ENCODE peak calls at places on chromosomes 1 and 21, in ten cellular contexts. One of them, this sample, is unnamed.

GRCh38 chr1:152170287-152170933 is 11.4 kb upstream of the RPTN start:
- DNase-seq in GOT3: no peak
- DNase-seq in coronary artery: no peak
- DNase-seq in NCI-H2029: no peak
- DNase-seq in adrenal gland: no peak
- DNase-seq in T-cell: no peak
- DNase-seq in fibroblast of pulmonary artery: no peak
- DNase-seq in activated CD4-positive, alpha-beta T cell treated with anti-CD3 and anti-CD28 coated beads, Interleukin-2, amount 10 ng/mL, durations not matched to agents 7 days and 5 days: no peak
- DNase-seq in RCC 7860: no peak
- DNase-seq in T-helper 1 cell: no peak
- DNase-seq in this sample: no peak

GRCh38 chr21:21858502-21859334 is 860.5 kb downstream of the NCAM2 start:
- DNase-seq in GOT3: no peak
- DNase-seq in coronary artery: no peak
- DNase-seq in NCI-H2029: no peak
- DNase-seq in adrenal gland: no peak
- DNase-seq in T-cell: no peak
- DNase-seq in fibroblast of pulmonary artery: no peak
- DNase-seq in activated CD4-positive, alpha-beta T cell treated with anti-CD3 and anti-CD28 coated beads, Interleukin-2, amount 10 ng/mL, durations not matched to agents 7 days and 5 days: no peak
- DNase-seq in RCC 7860: no peak
- DNase-seq in T-helper 1 cell: no peak
- DNase-seq in this sample: no peak

GRCh38 chr21:43877936-43878575 is 13.0 kb downstream of the AGPAT3 start:
- DNase-seq in GOT3: no peak
- DNase-seq in coronary artery: no peak
- DNase-seq in NCI-H2029: no peak
- DNase-seq in adrenal gland: no peak
- DNase-seq in T-cell: no peak
- DNase-seq in fibroblast of pulmonary artery: no peak
- DNase-seq in activated CD4-positive, alpha-beta T cell treated with anti-CD3 and anti-CD28 coated beads, Interleukin-2, amount 10 ng/mL, durations not matched to agents 7 days and 5 days: no peak
- DNase-seq in RCC 7860: no peak
- DNase-seq in T-helper 1 cell: no peak
- DNase-seq in this sample: no peak

GRCh38 chr1:229027622-229028182 is 243.2 kb upstream of the RAB4A start:
- DNase-seq in GOT3: peak; percentile 65
- DNase-seq in coronary artery: no peak
- DNase-seq in NCI-H2029: no peak
- DNase-seq in adrenal gland: no peak
- DNase-seq in T-cell: no peak
- DNase-seq in fibroblast of pulmonary artery: peak; percentile 93
- DNase-seq in activated CD4-positive, alpha-beta T cell treated with anti-CD3 and anti-CD28 coated beads, Interleukin-2, amount 10 ng/mL, durations not matched to agents 7 days and 5 days: peak; percentile 32
- DNase-seq in RCC 7860: no peak
- DNase-seq in T-helper 1 cell: peak; percentile 62
- DNase-seq in this sample: no peak

GRCh38 chr21:28590026-28590425 is 402.7 kb downstream of the LTN1 start:
- DNase-seq in GOT3: no peak
- DNase-seq in coronary artery: no peak
- DNase-seq in NCI-H2029: no peak
- DNase-seq in adrenal gland: no peak
- DNase-seq in T-cell: no peak
- DNase-seq in fibroblast of pulmonary artery: no peak
- DNase-seq in activated CD4-positive, alpha-beta T cell treated with anti-CD3 and anti-CD28 coated beads, Interleukin-2, amount 10 ng/mL, durations not matched to agents 7 days and 5 days: no peak
- DNase-seq in RCC 7860: no peak
- DNase-seq in T-helper 1 cell: no peak
- DNase-seq in this sample: no peak

GRCh38 chr1:228077565-228078330 is 4.8 kb upstream of the ARF1 start:
- DNase-seq in GOT3: no peak
- DNase-seq in coronary artery: no peak
- DNase-seq in NCI-H2029: no peak
- DNase-seq in adrenal gland: peak; percentile 8
- DNase-seq in T-cell: no peak
- DNase-seq in fibroblast of pulmonary artery: no peak
- DNase-seq in activated CD4-positive, alpha-beta T cell treated with anti-CD3 and anti-CD28 coated beads, Interleukin-2, amount 10 ng/mL, durations not matched to agents 7 days and 5 days: no peak
- DNase-seq in RCC 7860: no peak
- DNase-seq in T-helper 1 cell: no peak
- DNase-seq in this sample: no peak

GRCh38 chr21:44751799-44752636 is 40.6 kb upstream of the TSPEAR start:
- DNase-seq in GOT3: no peak
- DNase-seq in coronary artery: no peak
- DNase-seq in NCI-H2029: no peak
- DNase-seq in adrenal gland: no peak
- DNase-seq in T-cell: no peak
- DNase-seq in fibroblast of pulmonary artery: no peak
- DNase-seq in activated CD4-positive, alpha-beta T cell treated with anti-CD3 and anti-CD28 coated beads, Interleukin-2, amount 10 ng/mL, durations not matched to agents 7 days and 5 days: no peak
- DNase-seq in RCC 7860: no peak
- DNase-seq in T-helper 1 cell: no peak
- DNase-seq in this sample: no peak

GRCh38 chr1:197614916-197615692 is 160.2 kb downstream of the DENND1B start:
- DNase-seq in GOT3: no peak
- DNase-seq in coronary artery: no peak
- DNase-seq in NCI-H2029: peak; percentile 6
- DNase-seq in adrenal gland: no peak
- DNase-seq in T-cell: no peak
- DNase-seq in fibroblast of pulmonary artery: peak; percentile 69
- DNase-seq in activated CD4-positive, alpha-beta T cell treated with anti-CD3 and anti-CD28 coated beads, Interleukin-2, amount 10 ng/mL, durations not matched to agents 7 days and 5 days: peak; percentile 25
- DNase-seq in RCC 7860: peak; percentile 45
- DNase-seq in T-helper 1 cell: peak; percentile 27
- DNase-seq in this sample: peak; percentile 9

GRCh38 chr1:93756656-93757055 is 75.0 kb upstream of the BCAR3 start:
- DNase-seq in GOT3: no peak
- DNase-seq in coronary artery: no peak
- DNase-seq in NCI-H2029: no peak
- DNase-seq in adrenal gland: no peak
- DNase-seq in T-cell: no peak
- DNase-seq in fibroblast of pulmonary artery: no peak
- DNase-seq in activated CD4-positive, alpha-beta T cell treated with anti-CD3 and anti-CD28 coated beads, Interleukin-2, amount 10 ng/mL, durations not matched to agents 7 days and 5 days: no peak
- DNase-seq in RCC 7860: no peak
- DNase-seq in T-helper 1 cell: no peak
- DNase-seq in this sample: no peak

GRCh38 chr1:223670458-223671159 is 5.1 kb upstream of the CAPN8 start:
- DNase-seq in GOT3: no peak
- DNase-seq in coronary artery: no peak
- DNase-seq in NCI-H2029: no peak
- DNase-seq in adrenal gland: no peak
- DNase-seq in T-cell: no peak
- DNase-seq in fibroblast of pulmonary artery: peak; percentile 30
- DNase-seq in activated CD4-positive, alpha-beta T cell treated with anti-CD3 and anti-CD28 coated beads, Interleukin-2, amount 10 ng/mL, durations not matched to agents 7 days and 5 days: peak; percentile 18
- DNase-seq in RCC 7860: peak; percentile 47
- DNase-seq in T-helper 1 cell: peak; percentile 11
- DNase-seq in this sample: no peak

GRCh38 chr1:215863796-215864195 is 296.7 kb downstream of the KCTD3 start:
- DNase-seq in GOT3: no peak
- DNase-seq in coronary artery: no peak
- DNase-seq in NCI-H2029: no peak
- DNase-seq in adrenal gland: no peak
- DNase-seq in T-cell: no peak
- DNase-seq in fibroblast of pulmonary artery: no peak
- DNase-seq in activated CD4-positive, alpha-beta T cell treated with anti-CD3 and anti-CD28 coated beads, Interleukin-2, amount 10 ng/mL, durations not matched to agents 7 days and 5 days: no peak
- DNase-seq in RCC 7860: no peak
- DNase-seq in T-helper 1 cell: no peak
- DNase-seq in this sample: no peak

GRCh38 chr21:44713846-44714245 is 2.5 kb upstream of the TSPEAR start:
- DNase-seq in GOT3: no peak
- DNase-seq in coronary artery: peak; percentile 8
- DNase-seq in NCI-H2029: no peak
- DNase-seq in adrenal gland: no peak
- DNase-seq in T-cell: no peak
- DNase-seq in fibroblast of pulmonary artery: no peak
- DNase-seq in activated CD4-positive, alpha-beta T cell treated with anti-CD3 and anti-CD28 coated beads, Interleukin-2, amount 10 ng/mL, durations not matched to agents 7 days and 5 days: no peak
- DNase-seq in RCC 7860: no peak
- DNase-seq in T-helper 1 cell: no peak
- DNase-seq in this sample: no peak

GRCh38 chr1:108068141-108068540 is 103.2 kb upstream of the VAV3 start:
- DNase-seq in GOT3: no peak
- DNase-seq in coronary artery: no peak
- DNase-seq in NCI-H2029: no peak
- DNase-seq in adrenal gland: no peak
- DNase-seq in T-cell: no peak
- DNase-seq in fibroblast of pulmonary artery: peak; percentile 18
- DNase-seq in activated CD4-positive, alpha-beta T cell treated with anti-CD3 and anti-CD28 coated beads, Interleukin-2, amount 10 ng/mL, durations not matched to agents 7 days and 5 days: no peak
- DNase-seq in RCC 7860: peak; percentile 14
- DNase-seq in T-helper 1 cell: no peak
- DNase-seq in this sample: no peak

GRCh38 chr1:51922040-51922439 is 43.5 kb upstream of the NRDC start:
- DNase-seq in GOT3: no peak
- DNase-seq in coronary artery: no peak
- DNase-seq in NCI-H2029: no peak
- DNase-seq in adrenal gland: no peak
- DNase-seq in T-cell: no peak
- DNase-seq in fibroblast of pulmonary artery: no peak
- DNase-seq in activated CD4-positive, alpha-beta T cell treated with anti-CD3 and anti-CD28 coated beads, Interleukin-2, amount 10 ng/mL, durations not matched to agents 7 days and 5 days: no peak
- DNase-seq in RCC 7860: no peak
- DNase-seq in T-helper 1 cell: no peak
- DNase-seq in this sample: no peak

GRCh38 chr1:225772323-225772768 is 5.3 kb upstream of the SRP9 start:
- DNase-seq in GOT3: peak; percentile 41
- DNase-seq in coronary artery: peak; percentile 88
- DNase-seq in NCI-H2029: peak; percentile 87
- DNase-seq in adrenal gland: peak; percentile 85
- DNase-seq in T-cell: no peak
- DNase-seq in fibroblast of pulmonary artery: peak; percentile 92
- DNase-seq in activated CD4-positive, alpha-beta T cell treated with anti-CD3 and anti-CD28 coated beads, Interleukin-2, amount 10 ng/mL, durations not matched to agents 7 days and 5 days: peak; percentile 28
- DNase-seq in RCC 7860: peak; percentile 83
- DNase-seq in T-helper 1 cell: peak; percentile 23
- DNase-seq in this sample: no peak

GRCh38 chr1:101520302-101520701 is 283.5 kb downstream of the S1PR1 start:
- DNase-seq in GOT3: no peak
- DNase-seq in coronary artery: no peak
- DNase-seq in NCI-H2029: peak; percentile 15
- DNase-seq in adrenal gland: no peak
- DNase-seq in T-cell: no peak
- DNase-seq in fibroblast of pulmonary artery: peak; percentile 65
- DNase-seq in activated CD4-positive, alpha-beta T cell treated with anti-CD3 and anti-CD28 coated beads, Interleukin-2, amount 10 ng/mL, durations not matched to agents 7 days and 5 days: peak; percentile 30
- DNase-seq in RCC 7860: peak; percentile 22
- DNase-seq in T-helper 1 cell: peak; percentile 20
- DNase-seq in this sample: peak; percentile 13

GRCh38 chr1:9249534-9250335 is 15.2 kb downstream of the H6PD start:
- DNase-seq in GOT3: no peak
- DNase-seq in coronary artery: no peak
- DNase-seq in NCI-H2029: no peak
- DNase-seq in adrenal gland: peak; percentile 72
- DNase-seq in T-cell: no peak
- DNase-seq in fibroblast of pulmonary artery: peak; percentile 74
- DNase-seq in activated CD4-positive, alpha-beta T cell treated with anti-CD3 and anti-CD28 coated beads, Interleukin-2, amount 10 ng/mL, durations not matched to agents 7 days and 5 days: peak; percentile 45
- DNase-seq in RCC 7860: no peak
- DNase-seq in T-helper 1 cell: peak; percentile 29
- DNase-seq in this sample: no peak

GRCh38 chr1:50268049-50268448 is 155.2 kb downstream of the DMRTA2 start:
- DNase-seq in GOT3: no peak
- DNase-seq in coronary artery: no peak
- DNase-seq in NCI-H2029: no peak
- DNase-seq in adrenal gland: peak; percentile 26
- DNase-seq in T-cell: no peak
- DNase-seq in fibroblast of pulmonary artery: no peak
- DNase-seq in activated CD4-positive, alpha-beta T cell treated with anti-CD3 and anti-CD28 coated beads, Interleukin-2, amount 10 ng/mL, durations not matched to agents 7 days and 5 days: peak; percentile 21
- DNase-seq in RCC 7860: no peak
- DNase-seq in T-helper 1 cell: no peak
- DNase-seq in this sample: no peak

GRCh38 chr1:51843948-51844347 is 34.6 kb downstream of the NRDC start:
- DNase-seq in GOT3: no peak
- DNase-seq in coronary artery: no peak
- DNase-seq in NCI-H2029: no peak
- DNase-seq in adrenal gland: no peak
- DNase-seq in T-cell: no peak
- DNase-seq in fibroblast of pulmonary artery: no peak
- DNase-seq in activated CD4-positive, alpha-beta T cell treated with anti-CD3 and anti-CD28 coated beads, Interleukin-2, amount 10 ng/mL, durations not matched to agents 7 days and 5 days: no peak
- DNase-seq in RCC 7860: no peak
- DNase-seq in T-helper 1 cell: peak; percentile 8
- DNase-seq in this sample: no peak

GRCh38 chr1:85200367-85200869 is 398 bp downstream of the SYDE2 start:
- DNase-seq in GOT3: no peak
- DNase-seq in coronary artery: peak; percentile 78
- DNase-seq in NCI-H2029: peak; percentile 69
- DNase-seq in adrenal gland: peak; percentile 46
- DNase-seq in T-cell: no peak
- DNase-seq in fibroblast of pulmonary artery: peak; percentile 8
- DNase-seq in activated CD4-positive, alpha-beta T cell treated with anti-CD3 and anti-CD28 coated beads, Interleukin-2, amount 10 ng/mL, durations not matched to agents 7 days and 5 days: peak; percentile 27
- DNase-seq in RCC 7860: peak; percentile 8
- DNase-seq in T-helper 1 cell: peak; percentile 23
- DNase-seq in this sample: no peak

GRCh38 chr21:39441502-39442475 is 3.8 kb downstream of the LCA5L start:
- DNase-seq in GOT3: no peak
- DNase-seq in coronary artery: no peak
- DNase-seq in NCI-H2029: peak; percentile 13
- DNase-seq in adrenal gland: peak; percentile 38
- DNase-seq in T-cell: peak; percentile 21
- DNase-seq in fibroblast of pulmonary artery: peak; percentile 70
- DNase-seq in activated CD4-positive, alpha-beta T cell treated with anti-CD3 and anti-CD28 coated beads, Interleukin-2, amount 10 ng/mL, durations not matched to agents 7 days and 5 days: peak; percentile 61
- DNase-seq in RCC 7860: peak; percentile 37
- DNase-seq in T-helper 1 cell: peak; percentile 42
- DNase-seq in this sample: peak; percentile 31

GRCh38 chr1:230362949-230363348 is 63.2 kb downstream of the PGBD5 start:
- DNase-seq in GOT3: no peak
- DNase-seq in coronary artery: no peak
- DNase-seq in NCI-H2029: no peak
- DNase-seq in adrenal gland: no peak
- DNase-seq in T-cell: no peak
- DNase-seq in fibroblast of pulmonary artery: no peak
- DNase-seq in activated CD4-positive, alpha-beta T cell treated with anti-CD3 and anti-CD28 coated beads, Interleukin-2, amount 10 ng/mL, durations not matched to agents 7 days and 5 days: no peak
- DNase-seq in RCC 7860: no peak
- DNase-seq in T-helper 1 cell: no peak
- DNase-seq in this sample: no peak

GRCh38 chr1:107788189-107788588 is 176.8 kb downstream of the VAV3 start:
- DNase-seq in GOT3: no peak
- DNase-seq in coronary artery: no peak
- DNase-seq in NCI-H2029: no peak
- DNase-seq in adrenal gland: no peak
- DNase-seq in T-cell: no peak
- DNase-seq in fibroblast of pulmonary artery: no peak
- DNase-seq in activated CD4-positive, alpha-beta T cell treated with anti-CD3 and anti-CD28 coated beads, Interleukin-2, amount 10 ng/mL, durations not matched to agents 7 days and 5 days: no peak
- DNase-seq in RCC 7860: no peak
- DNase-seq in T-helper 1 cell: no peak
- DNase-seq in this sample: no peak

GRCh38 chr1:223180803-223181321 is 37.8 kb upstream of the TLR5 start:
- DNase-seq in GOT3: no peak
- DNase-seq in coronary artery: no peak
- DNase-seq in NCI-H2029: no peak
- DNase-seq in adrenal gland: no peak
- DNase-seq in T-cell: no peak
- DNase-seq in fibroblast of pulmonary artery: peak; percentile 8
- DNase-seq in activated CD4-positive, alpha-beta T cell treated with anti-CD3 and anti-CD28 coated beads, Interleukin-2, amount 10 ng/mL, durations not matched to agents 7 days and 5 days: no peak
- DNase-seq in RCC 7860: no peak
- DNase-seq in T-helper 1 cell: no peak
- DNase-seq in this sample: no peak

GRCh38 chr1:45887156-45887842 is 83.9 kb downstream of the MAST2 start:
- DNase-seq in GOT3: no peak
- DNase-seq in coronary artery: no peak
- DNase-seq in NCI-H2029: no peak
- DNase-seq in adrenal gland: no peak
- DNase-seq in T-cell: no peak
- DNase-seq in fibroblast of pulmonary artery: no peak
- DNase-seq in activated CD4-positive, alpha-beta T cell treated with anti-CD3 and anti-CD28 coated beads, Interleukin-2, amount 10 ng/mL, durations not matched to agents 7 days and 5 days: no peak
- DNase-seq in RCC 7860: no peak
- DNase-seq in T-helper 1 cell: no peak
- DNase-seq in this sample: no peak

GRCh38 chr1:246324711-246325110 is 182.4 kb downstream of the SMYD3 start:
- DNase-seq in GOT3: no peak
- DNase-seq in coronary artery: no peak
- DNase-seq in NCI-H2029: no peak
- DNase-seq in adrenal gland: no peak
- DNase-seq in T-cell: no peak
- DNase-seq in fibroblast of pulmonary artery: peak; percentile 6
- DNase-seq in activated CD4-positive, alpha-beta T cell treated with anti-CD3 and anti-CD28 coated beads, Interleukin-2, amount 10 ng/mL, durations not matched to agents 7 days and 5 days: no peak
- DNase-seq in RCC 7860: peak; percentile 42
- DNase-seq in T-helper 1 cell: no peak
- DNase-seq in this sample: no peak

GRCh38 chr1:147534386-147534785 is 6.9 kb upstream of the BCL9 start:
- DNase-seq in GOT3: no peak
- DNase-seq in coronary artery: no peak
- DNase-seq in NCI-H2029: no peak
- DNase-seq in adrenal gland: no peak
- DNase-seq in T-cell: no peak
- DNase-seq in fibroblast of pulmonary artery: no peak
- DNase-seq in activated CD4-positive, alpha-beta T cell treated with anti-CD3 and anti-CD28 coated beads, Interleukin-2, amount 10 ng/mL, durations not matched to agents 7 days and 5 days: no peak
- DNase-seq in RCC 7860: no peak
- DNase-seq in T-helper 1 cell: no peak
- DNase-seq in this sample: no peak

GRCh38 chr1:81799939-81800740 is 594 bp upstream of the ADGRL2 start:
- DNase-seq in GOT3: no peak
- DNase-seq in coronary artery: peak; percentile 73
- DNase-seq in NCI-H2029: no peak
- DNase-seq in adrenal gland: peak; percentile 58
- DNase-seq in T-cell: no peak
- DNase-seq in fibroblast of pulmonary artery: peak; percentile 85
- DNase-seq in activated CD4-positive, alpha-beta T cell treated with anti-CD3 and anti-CD28 coated beads, Interleukin-2, amount 10 ng/mL, durations not matched to agents 7 days and 5 days: no peak
- DNase-seq in RCC 7860: peak; percentile 30
- DNase-seq in T-helper 1 cell: no peak
- DNase-seq in this sample: no peak